ENCODE peak calls at places on chromosomes 5 and 9, in four cellular contexts. N is right lobe of liver; Y is heart right ventricle; J is effector memory CD4-positive, alpha-beta T cell. M is an unnamed sample.

GRCh38 chr5:168088415-168089165 is 202.9 kb upstream of the WWC1 start:
- DNase-seq in N (no peak), Y (no peak), J (no peak), M (no peak)

GRCh38 chr5:149355688-149356087 is 2.2 kb upstream of the PCYOX1L start:
- DNase-seq in N (no peak), Y (no peak), J (no peak), M (peak; percentile 44)

GRCh38 chr5:96790851-96791513 is 16.8 kb downstream of the ERAP1 start:
- DNase-seq in N (no peak), Y (no peak), J (no peak), M (peak; percentile 37)

GRCh38 chr9:134007571-134007970 is 15.4 kb upstream of the VAV2 start:
- DNase-seq in N (no peak), Y (no peak), J (no peak), M (no peak)

GRCh38 chr9:124262596-124263045 is 4.9 kb downstream of the NEK6 start:
- DNase-seq in N (no peak), Y (no peak), J (no peak), M (no peak)

GRCh38 chr5:14364096-14364495 is 217.5 kb upstream of the OTULINL start:
- DNase-seq in N (no peak), Y (no peak), J (no peak), M (no peak)

GRCh38 chr5:18366234-18366633 is 732.0 kb downstream of the TAF11L14 start:
- DNase-seq in N (no peak), Y (no peak), J (no peak), M (no peak)

GRCh38 chr5:175836741-175837729 is 34.3 kb upstream of the CPLX2 start:
- DNase-seq in N (no peak), Y (no peak), J (no peak), M (no peak)

GRCh38 chr9:78542491-78543175 is 245.7 kb downstream of the PSAT1 start:
- DNase-seq in N (no peak), Y (no peak), J (no peak), M (no peak)

GRCh38 chr5:144368556-144368955 is 197.9 kb downstream of the KCTD16 start:
- DNase-seq in N (no peak), Y (no peak), J (no peak), M (no peak)

GRCh38 chr9:114691046-114691955 is 9.3 kb upstream of the TEX48 start:
- DNase-seq in N (no peak), Y (no peak), J (peak; percentile 51), M (peak; percentile 95)

GRCh38 chr9:112844771-112845542 is 45.7 kb downstream of the SLC46A2 start:
- DNase-seq in N (peak; percentile 83), Y (peak; percentile 82), J (peak; percentile 27), M (peak; percentile 38)

GRCh38 chr5:36692791-36693763 is 86.7 kb downstream of the SLC1A3 start:
- DNase-seq in N (peak; percentile 80), Y (peak; percentile 79), J (no peak), M (peak; percentile 53)

GRCh38 chr9:68808481-68808880 is 103.4 kb downstream of the PIP5K1B start:
- DNase-seq in N (no peak), Y (no peak), J (no peak), M (no peak)

DNA sequence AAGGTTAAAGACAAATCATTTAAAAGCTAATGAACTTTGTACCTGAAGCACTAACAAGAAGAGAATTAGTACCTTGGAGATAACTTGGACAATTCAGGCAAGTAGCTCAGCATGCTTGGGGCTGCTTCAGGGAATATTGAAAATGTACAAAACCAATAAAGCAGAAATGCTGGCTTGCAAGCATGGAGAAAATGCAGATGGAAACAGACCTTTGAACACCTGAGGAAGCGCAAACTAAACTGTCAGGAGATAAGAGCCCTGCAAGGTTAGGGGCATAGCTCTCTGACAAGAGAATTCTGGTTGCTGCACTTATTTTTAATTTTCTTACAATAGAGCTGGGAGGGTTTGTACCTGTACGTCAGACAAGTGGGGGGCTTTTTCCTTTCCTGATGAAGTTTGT is 42.6 kb upstream of the C5orf47 start:
- DNase-seq in N (no peak), Y (no peak), J (no peak), M (no peak)
- H3K27ac ChIP-seq in N (no peak overlapping the region), Y (no peak overlapping the region), J (no peak overlapping the region), M (no peak overlapping the region)

GRCh38 chr5:55634204-55634785 is 77.8 kb downstream of the SLC38A9 start:
- DNase-seq in N (no peak), Y (no peak), J (no peak), M (no peak)
- H3K4me1 ChIP-seq in N (no peaks in the 10 kb centered on the region), Y (peaks cover 51% of the 10 kb centered on the region), J (no peaks in the 10 kb centered on the region), M (peaks cover 8% of the 10 kb centered on the region)

GRCh38 chr5:2714026-2714425 is 37.5 kb downstream of the IRX2 start:
- DNase-seq in N (no peak), Y (no peak), J (no peak), M (no peak)
- H3K27ac ChIP-seq in N (no peak overlapping the region), Y (no peak overlapping the region), J (no peak overlapping the region), M (no peak overlapping the region)

DNA sequence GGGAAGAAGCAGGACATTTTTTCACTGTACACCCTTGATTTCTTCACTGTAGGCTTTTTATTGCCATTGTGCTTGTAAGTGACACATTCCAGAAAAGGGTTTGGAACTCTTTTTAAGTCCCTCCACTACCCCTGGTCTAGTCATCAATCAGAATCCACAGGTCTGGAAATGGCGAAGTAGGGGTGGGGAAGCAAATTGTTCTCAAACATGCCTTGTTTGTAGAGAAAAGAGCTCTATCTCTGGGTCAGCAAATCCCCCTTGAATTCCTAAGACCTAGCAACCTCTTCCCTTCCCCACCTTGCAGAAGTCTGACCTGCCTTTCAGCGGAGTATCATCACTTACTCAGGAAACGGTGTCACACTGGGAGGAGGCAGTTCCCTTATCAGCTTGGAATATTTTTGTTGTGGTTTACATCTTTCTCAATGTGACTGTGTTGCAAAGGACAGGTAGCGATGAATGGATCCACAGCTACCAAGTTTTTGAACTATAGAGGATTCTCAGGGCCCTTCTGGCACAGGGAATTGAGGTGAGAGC is 3.2 kb downstream of the SH3RF2 start:
- DNase-seq in N (no peak), Y (no peak), J (no peak), M (no peak)
- H3K4me1 ChIP-seq in N (no peaks in the 10 kb centered on the region), Y (peaks cover 30% of the 10 kb centered on the region), J (no peaks in the 10 kb centered on the region), M (peaks cover 35% of the 10 kb centered on the region)

DNA sequence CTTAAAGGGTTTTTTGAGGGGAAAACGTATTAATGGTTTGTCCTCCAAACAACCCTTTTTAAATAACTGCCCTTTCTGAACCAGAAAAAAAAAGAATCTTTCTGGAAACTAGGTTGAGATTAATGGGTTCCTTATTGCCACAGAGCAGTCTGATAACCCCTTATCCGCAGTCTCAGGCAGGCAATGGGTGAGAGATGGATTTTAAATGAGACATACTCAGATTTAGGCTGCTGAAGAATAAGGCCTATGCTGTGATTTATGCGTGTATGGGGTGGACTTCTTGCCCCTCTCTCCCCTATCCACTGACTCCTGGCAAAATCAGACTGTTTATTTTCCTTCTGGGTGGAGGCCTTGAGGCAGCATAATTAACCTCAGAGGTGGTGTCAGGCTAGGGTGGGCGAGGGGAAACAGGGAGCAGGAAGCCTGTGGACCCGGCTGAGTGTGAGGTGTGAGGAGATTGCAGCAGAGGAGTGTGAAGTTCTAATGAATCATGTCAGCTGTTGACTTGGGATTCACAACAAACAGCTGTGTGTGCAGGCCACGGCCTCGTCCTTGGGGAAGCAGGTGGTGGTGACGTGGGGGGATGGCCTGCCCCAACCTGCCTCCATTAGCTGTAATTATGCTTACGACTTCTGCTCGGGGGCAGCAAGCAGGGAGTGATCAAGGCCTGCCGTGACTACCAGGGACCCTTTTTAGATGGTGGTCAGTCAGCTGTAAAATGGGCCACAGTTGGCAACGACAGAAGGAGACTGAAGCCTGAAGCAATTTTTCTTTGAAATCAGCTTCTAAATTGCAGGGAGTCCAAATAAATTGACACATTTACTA is 196.4 kb downstream of the SEMA6A start:
- DNase-seq in N (no peak), Y (no peak), J (no peak), M (peak; percentile 76)
- H3K27ac ChIP-seq in N (no peak overlapping the region), Y (no peak overlapping the region), J (no peak overlapping the region), M (no peak overlapping the region)

DNA sequence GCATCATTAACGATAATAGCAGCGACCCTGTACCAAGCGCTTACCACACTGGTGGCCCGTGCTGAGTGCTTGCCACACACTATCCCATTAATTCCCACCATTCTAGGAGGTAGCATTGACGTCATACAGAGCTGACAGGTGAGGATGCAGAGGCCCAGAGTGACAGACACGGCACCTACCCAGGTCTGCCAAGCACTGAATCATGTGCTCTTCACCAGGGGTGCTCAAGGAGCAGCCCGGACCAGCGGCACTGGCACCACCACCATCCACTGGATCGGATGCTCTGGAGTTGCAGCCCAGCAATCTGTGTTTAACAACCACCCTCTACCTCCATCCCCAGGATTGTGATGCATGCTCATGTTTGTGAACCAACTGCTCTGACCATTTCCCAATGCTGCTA is 3.4 kb downstream of the TNIP1 start:
- DNase-seq in N (no peak), Y (no peak), J (no peak), M (no peak)
- H3K4me1 ChIP-seq in N (peaks cover 8% of the 10 kb centered on the region), Y (peaks cover 66% of the 10 kb centered on the region), J (peaks cover 51% of the 10 kb centered on the region), M (peaks cover 33% of the 10 kb centered on the region)

GRCh38 chr5:76290321-76290757 is 112.7 kb upstream of the IQGAP2 start:
- DNase-seq in N (no peak), Y (no peak), J (no peak), M (peak; percentile 93)
- H3K27ac ChIP-seq in N (no peak overlapping the region), Y (no peak overlapping the region), J (no peak overlapping the region), M (peak overlapping the region; percentile 5)

M was measured in foreskin keratinocyte.